ENCODE peak calls at places on chromosomes 3 and 15, in four cellular contexts. K is mucosa of descending colon, M is aorta, E is H1. W is an unnamed sample. For H3K4me1, the result is how much of the 10 kb centered on the place peaks cover.

GRCh38 chr3:140809326-140809725 is 131.5 kb downstream of the TRIM42 start:
- DNase-seq in K (no peak), M (no peak), E (no peak), W (no peak)

GRCh38 chr3:105957722-105958121 is 88.9 kb upstream of the CBLB start:
- DNase-seq in K (no peak), M (no peak), E (no peak), W (no peak)

GRCh38 chr3:134326760-134327593 is 47.3 kb downstream of the AMOTL2 start:
- DNase-seq in K (no peak), M (no peak), E (no peak), W (no peak)

GRCh38 chr15:45616901-45617323 is 17.9 kb upstream of the SQOR start:
- DNase-seq in K (no peak), M (no peak), E (no peak), W (no peak)

GRCh38 chr3:177597325-177598109 is 400.2 kb upstream of the TBL1XR1 start:
- DNase-seq in K (no peak), M (peak), E (no peak), W (peak)

GRCh38 chr3:127383656-127384179 is 95.9 kb upstream of the PRR20G start:
- DNase-seq in K (no peak), M (no peak), E (no peak), W (no peak)

GRCh38 chr3:122977645-122978466 is 49.7 kb downstream of the SEMA5B start:
- DNase-seq in K (no peak), M (peak), E (no peak), W (no peak)

GRCh38 chr3:4531478-4532025 is 38.4 kb downstream of the ITPR1 start:
- DNase-seq in K (no peak), M (no peak), E (no peak), W (no peak)

GRCh38 chr15:41581110-41581509 is 22.1 kb downstream of the TYRO3 start:
- DNase-seq in K (no peak), M (no peak), E (peak), W (peak)

GRCh38 chr3:157544501-157545139 is 41.4 kb upstream of the VEPH1 start:
- DNase-seq in K (no peak), M (no peak), E (no peak), W (no peak)

GRCh38 chr15:91926871-91927270 is 73.4 kb downstream of the SLCO3A1 start:
- DNase-seq in K (no peak), M (no peak), E (no peak), W (no peak)

GRCh38 chr3:86774082-86774691 is 216.8 kb downstream of the VGLL3 start:
- DNase-seq in K (no peak), M (no peak), E (no peak), W (peak)

GRCh38 chr3:28349397-28350000 is 875 bp upstream of the AZI2 start:
- DNase-seq in K (no peak), M (no peak), E (no peak), W (no peak)

GRCh38 chr3:13057641-13058040 is 15.6 kb downstream of the IQSEC1 start:
- DNase-seq in K (no peak), M (no peak), E (no peak), W (no peak)

GRCh38 chr3:57934373-57934772 is 73.8 kb upstream of the FLNB start:
- DNase-seq in K (no peak), M (no peak), E (no peak), W (no peak)

GRCh38 chr15:70575251-70576227 is 187.8 kb downstream of the UACA start:
- DNase-seq in K (no peak), M (no peak), E (no peak), W (no peak)

GRCh38 chr3:172142074-172143059 is 103.0 kb downstream of the FNDC3B start:
- DNase-seq in K (no peak), M (no peak), E (no peak), W (peak)

GRCh38 chr3:12420393-12420792 is 63.9 kb upstream of the TSEN2 start:
- DNase-seq in K (no peak), M (no peak), E (no peak), W (no peak)

GRCh38 chr15:91027677-91028076 is 5.3 kb upstream of the VPS33B start:
- DNase-seq in K (no peak), M (no peak), E (no peak), W (no peak)

GRCh38 chr3:101203411-101203810 is 117.0 kb downstream of the IMPG2 start:
- DNase-seq in K (no peak), M (no peak), E (no peak), W (no peak)

GRCh38 chr15:23866832-23867231 is 179.7 kb upstream of the NDN start:
- DNase-seq in K (no peak), M (no peak), E (no peak), W (peak)

GRCh38 chr3:43178891-43179366 is 73.0 kb upstream of the POMGNT2 start:
- DNase-seq in K (peak), M (no peak), E (no peak), W (no peak)

GRCh38 chr15:69522361-69522760 is 69.7 kb downstream of the RPLP1 start:
- DNase-seq in K (no peak), M (no peak), E (no peak), W (no peak)

GRCh38 chr3:141093397-141093796 is 42.2 kb downstream of the SPSB4 start:
- DNase-seq in K (no peak), M (peak), E (no peak), W (no peak)

GRCh38 chr3:119652306-119653033 is 7.9 kb downstream of the POPDC2 start:
- DNase-seq in K (no peak), M (no peak), E (no peak), W (no peak)

GRCh38 chr3:42024578-42025387 is 62.9 kb upstream of the ULK4 start:
- DNase-seq in K (no peak), M (no peak), E (no peak), W (peak)

GRCh38 chr15:31079519-31079918 is 22.0 kb downstream of the TRPM1 start:
- DNase-seq in K (no peak), M (no peak), E (no peak), W (no peak)

GRCh38 chr3:154743418-154743817 is 313.4 kb upstream of the GPR149 start:
- DNase-seq in K (no peak), M (no peak), E (no peak), W (no peak)

DNA sequence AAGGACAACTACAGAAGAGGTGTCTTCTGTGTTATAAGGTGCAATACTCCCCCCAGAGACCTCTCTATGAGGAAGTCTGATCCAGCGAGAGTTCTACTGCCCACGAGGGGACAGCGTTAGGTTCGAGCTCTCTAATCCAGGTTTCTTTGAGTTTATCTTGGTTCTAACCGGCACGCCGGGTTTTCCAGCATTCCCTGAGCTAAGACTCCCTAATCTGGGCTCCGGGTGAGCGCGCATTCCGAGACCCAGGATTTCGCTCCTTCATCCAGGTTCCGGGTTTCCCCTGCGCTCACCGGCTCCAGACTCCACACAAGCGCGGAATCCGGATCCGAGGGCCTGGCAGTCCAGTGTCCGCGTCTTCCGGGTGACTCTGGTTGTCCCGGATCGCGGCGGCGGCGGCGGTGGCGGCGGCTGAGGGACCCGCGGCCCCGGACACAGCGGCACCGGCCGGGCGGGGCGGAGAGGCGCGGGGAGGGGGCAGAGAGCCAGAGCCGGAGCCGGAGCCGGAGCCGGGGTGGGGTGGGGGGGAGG is at the start of gene ZNF609:
- DNase-seq in K (peak), M (peak), E (peak), W (peak)
- H3K4me1 ChIP-seq in K (under half), M (under half), E (under half), W (under half)

GRCh38 chr3:126117786-126118185 is 33.9 kb upstream of the SLC41A3 start:
- DNase-seq in K (peak), M (peak), E (peak), W (no peak)
- H3K4me1 ChIP-seq in K (under half), M (under half), E (under half), W (under half)

DNA sequence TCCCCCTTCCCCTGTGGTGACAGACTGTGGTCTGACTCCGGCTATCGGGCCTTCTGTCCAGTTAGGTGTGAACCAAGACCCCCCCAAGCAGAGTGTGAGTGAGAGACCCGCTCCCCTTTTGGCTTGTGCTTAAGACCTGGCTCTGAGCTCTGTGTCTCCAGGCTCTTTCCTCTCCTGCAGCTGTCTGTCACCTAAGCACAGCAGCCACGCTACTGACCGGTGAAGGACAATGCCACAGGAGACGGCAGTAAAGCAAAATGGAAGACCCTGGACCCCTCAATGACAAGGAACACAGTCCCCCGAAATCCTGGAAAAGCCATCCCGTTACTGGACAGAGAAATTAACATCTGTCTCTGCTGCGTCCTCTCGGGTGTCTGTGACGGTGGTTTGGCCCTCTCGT is 53.8 kb downstream of the CHSY1 start:
- DNase-seq in K (no peak), M (no peak), E (no peak), W (no peak)
- H3K4me1 ChIP-seq in K (under half), M (under half), E (under half), W (half or more)

GRCh38 chr15:67761343-67761742 is 64.0 kb upstream of the SKOR1 start:
- DNase-seq in K (no peak), M (no peak), E (no peak), W (no peak)
- H3K4me1 ChIP-seq in K (under half), M (under half), E (under half), W (under half)

GRCh38 chr3:39268554-39268910 is 11.3 kb downstream of the CX3CR1 start:
- DNase-seq in K (no peak), M (no peak), E (no peak), W (no peak)
- H3K4me1 ChIP-seq in K (under half), M (under half), E (under half), W (under half)

DNA sequence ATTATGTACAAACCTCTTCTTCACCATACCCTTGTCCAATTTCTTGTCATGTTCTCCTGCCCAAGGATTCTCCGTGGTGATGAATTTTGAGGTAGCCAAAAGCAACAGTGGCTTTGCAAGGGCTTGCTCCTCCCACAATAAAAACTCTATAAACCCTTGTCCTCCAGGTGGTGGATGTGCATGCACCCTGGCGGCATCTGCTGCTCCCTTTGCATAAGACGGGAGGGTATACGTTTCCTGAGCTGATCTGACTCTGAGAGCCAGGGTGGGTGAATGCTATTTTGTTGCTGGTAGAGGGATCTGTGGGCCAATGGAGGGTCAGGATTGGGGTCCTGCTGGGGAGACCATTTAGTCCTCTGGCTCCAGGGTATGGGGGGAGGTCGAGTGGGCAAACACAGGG is 5.4 kb downstream of the DNAH1 start:
- DNase-seq in K (no peak), M (no peak), E (no peak), W (no peak)
- H3K4me1 ChIP-seq in K (under half), M (under half), E (under half), W (under half)

DNA sequence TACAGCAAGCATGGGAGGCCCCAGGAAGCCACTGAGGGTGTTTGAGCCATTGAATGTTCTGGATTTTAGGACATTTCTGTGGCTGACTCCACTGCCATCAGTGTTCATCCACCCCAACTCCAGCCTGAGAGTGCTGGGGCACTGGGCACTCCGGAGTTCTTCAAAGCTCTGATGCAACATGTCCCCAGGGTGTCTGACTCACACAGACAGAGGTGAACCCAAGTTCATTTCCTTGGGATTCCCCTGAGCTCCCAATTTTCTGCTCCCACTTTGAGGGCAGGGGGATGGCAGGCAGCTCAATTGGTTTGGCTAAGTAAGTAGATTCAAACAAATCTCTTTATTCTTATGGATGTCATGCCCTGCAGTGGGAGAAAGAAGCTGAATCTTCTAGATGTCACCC is 2.2 kb downstream of the STRA6 start:
- DNase-seq in K (no peak), M (peak), E (no peak), W (no peak)
- H3K4me1 ChIP-seq in K (under half), M (under half), E (under half), W (under half)